ENCODE peak calls at places on chromosomes 1 and 21, in four cellular contexts. H is lung, O is Caco-2, D is Peyer's patch. F is an unnamed sample.

GRCh38 chr1:32733573-32734321 is 31.2 kb upstream of the SYNC start:
- DNase-seq in O (no peak), H (no peak), D (no peak), F (no peak)

GRCh38 chr1:183218981-183219621 is 33.0 kb downstream of the LAMC2 start:
- DNase-seq in H (peak), D (no peak), O (no peak), F (peak)

GRCh38 chr1:163035791-163036249 is 33.3 kb upstream of the RGS4 start:
- DNase-seq in D (no peak), H (no peak), O (no peak), F (no peak)

GRCh38 chr1:208185801-208186201 is 58.4 kb downstream of the PLXNA2 start:
- DNase-seq in D (no peak), H (no peak), O (no peak), F (no peak)

GRCh38 chr1:27007909-27008582 is 4.6 kb downstream of the TENT5B start:
- DNase-seq in D (no peak), O (peak), H (peak), F (no peak)

GRCh38 chr1:95532335-95532734 is 298.3 kb downstream of the RWDD3 start:
- DNase-seq in D (no peak), O (peak), H (no peak), F (no peak)

GRCh38 chr1:234396871-234397270 is 23.6 kb downstream of the COA6 start:
- DNase-seq in D (no peak), H (no peak), O (no peak), F (no peak)

GRCh38 chr1:19363526-19364152 is 51.5 kb downstream of the SLC66A1 start:
- DNase-seq in D (peak), H (no peak), O (no peak), F (no peak)

GRCh38 chr1:211335507-211336157 is 9.0 kb downstream of the TRAF5 start:
- DNase-seq in H (no peak), O (no peak), D (peak), F (no peak)

GRCh38 chr21:40253112-40253511 is 385.9 kb downstream of the PCP4 start:
- DNase-seq in D (no peak), O (no peak), H (no peak), F (no peak)

GRCh38 chr1:207910678-207911354 is at the start of gene CD34:
- DNase-seq in H (no peak), O (no peak), D (no peak), F (peak)

GRCh38 chr1:81836007-81836626 is 35.4 kb downstream of the ADGRL2 start:
- DNase-seq in O (no peak), D (no peak), H (no peak), F (no peak)

DNA sequence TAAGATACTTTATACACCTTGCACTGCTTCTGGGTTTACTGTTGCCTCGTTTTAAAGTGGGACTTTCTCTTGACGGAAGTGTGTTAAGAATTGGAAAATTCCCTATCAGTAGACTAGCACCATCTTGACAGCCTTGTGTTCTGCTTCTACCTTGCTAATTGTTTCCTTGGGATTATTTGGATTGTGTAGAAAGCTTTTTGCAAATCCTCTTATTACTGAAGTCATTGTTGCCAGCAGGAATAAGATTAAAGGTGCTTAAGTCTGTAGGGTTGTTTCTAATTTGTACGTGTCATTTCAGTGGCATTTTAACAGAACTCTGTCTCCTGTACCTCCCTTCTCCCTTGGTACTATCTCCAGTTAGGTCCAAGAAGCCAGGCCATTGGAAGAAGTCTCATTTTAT is 107.6 kb downstream of the POU2F1 start:
- DNase-seq in H (no peak), D (no peak), O (no peak), F (no peak)
- H3K4me3 ChIP-seq in H (no peak), D (no peak), O (no peak), F (no peak)

DNA sequence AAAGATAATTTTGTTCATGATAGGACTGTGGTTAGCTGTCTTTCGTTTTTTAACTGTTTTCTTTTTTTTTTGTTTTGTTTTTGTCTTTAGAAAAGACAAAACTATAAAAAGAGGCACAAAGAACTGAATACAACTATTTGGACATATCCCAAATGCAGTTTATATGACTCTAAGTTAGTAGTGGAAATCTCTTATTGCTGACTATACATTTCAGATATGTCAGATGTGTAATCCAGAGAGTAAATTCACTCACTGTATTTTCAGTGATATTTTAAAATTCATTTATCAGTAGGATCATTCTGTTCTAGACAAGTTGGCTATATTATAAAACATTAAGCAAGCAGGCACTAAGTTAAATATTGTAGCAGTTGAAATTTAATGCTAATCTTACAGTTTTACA is 5.7 kb downstream of the RAP1A start:
- DNase-seq in O (no peak), D (no peak), H (no peak), F (no peak)
- H3K4me3 ChIP-seq in O (no peak), D (no peak), H (no peak), F (no peak)

DNA sequence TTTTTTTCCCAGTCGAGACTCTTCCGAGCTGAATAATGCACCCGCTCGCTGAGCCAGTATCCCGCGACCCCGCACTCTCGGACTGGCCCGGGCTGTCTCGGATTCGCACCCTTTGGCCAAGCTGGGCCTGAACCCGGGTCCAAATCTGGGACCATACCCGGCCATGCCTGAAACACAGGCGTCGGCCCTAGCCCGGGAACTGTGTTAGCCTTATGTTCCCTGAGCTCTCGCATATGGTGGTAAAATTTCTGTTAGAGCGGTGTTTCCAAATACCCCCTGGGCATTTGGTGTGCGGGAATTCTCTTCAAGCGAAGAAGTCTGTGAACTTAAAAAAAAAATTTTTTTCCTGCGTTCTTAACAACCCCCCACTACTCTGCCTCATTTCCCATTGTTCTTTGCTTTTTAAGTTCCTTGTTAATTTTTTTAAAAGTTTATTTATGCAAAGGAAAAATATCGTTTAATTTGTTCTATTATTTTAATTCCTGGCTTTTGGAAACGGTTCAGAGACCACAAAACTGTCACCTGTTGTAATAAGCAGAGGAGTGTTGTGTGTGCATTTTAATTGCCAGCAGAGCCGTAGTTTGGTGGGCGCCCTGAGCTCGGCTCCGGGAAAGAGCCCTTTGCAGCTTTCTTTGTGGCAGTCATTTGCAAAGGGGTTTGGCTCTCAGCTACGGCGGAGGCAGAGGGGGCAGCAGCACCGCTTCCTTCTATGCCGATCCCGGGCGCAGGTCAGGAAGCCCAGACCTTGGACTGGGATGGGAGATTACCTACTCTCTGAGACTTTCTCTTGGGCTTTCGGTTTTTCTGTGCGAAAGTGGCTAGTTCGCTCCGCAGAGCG is 3.3 kb downstream of the RNF220 start:
- DNase-seq in H (no peak), O (peak), D (no peak), F (no peak)
- H3K4me3 ChIP-seq in H (no peak), O (no peak), D (no peak), F (no peak)

GRCh38 chr1:43705982-43706597 is 1.2 kb upstream of the ST3GAL3 start:
- DNase-seq in H (no peak), D (no peak), O (peak), F (no peak)
- H3K4me3 ChIP-seq in H (no peak), D (no peak), O (peak), F (peak)

GRCh38 chr1:84619383-84620093 is 45.3 kb upstream of the CTBS start:
- DNase-seq in H (no peak), O (no peak), D (no peak), F (no peak)

GRCh38 chr1:84621553-84621952 is 47.3 kb upstream of the CTBS start:
- DNase-seq in O (no peak), H (no peak), D (no peak), F (no peak)

GRCh38 chr1:84617349-84617748 is 43.1 kb upstream of the CTBS start:
- DNase-seq in O (no peak), D (no peak), H (no peak), F (no peak)

GRCh38 chr1:84624876-84625275 is 50.6 kb upstream of the CTBS start:
- DNase-seq in O (no peak), H (peak), D (no peak), F (no peak)

GRCh38 chr1:84620720-84621313 is 46.6 kb upstream of the CTBS start:
- DNase-seq in D (peak), O (peak), H (peak), F (no peak)
- H3K4me3 ChIP-seq in D (peak), O (peak), H (peak), F (peak)

GRCh38 chr1:110243146-110243545 is 33.0 kb downstream of the KCNC4 start:
- DNase-seq in D (no peak), H (no peak), O (no peak), F (no peak)

GRCh38 chr1:110241516-110241915 is 31.4 kb downstream of the KCNC4 start:
- DNase-seq in H (no peak), O (no peak), D (no peak), F (no peak)

GRCh38 chr1:110242062-110242461 is 31.9 kb downstream of the KCNC4 start:
- DNase-seq in D (no peak), O (no peak), H (no peak), F (no peak)

GRCh38 chr1:110243581-110243980 is 33.5 kb downstream of the KCNC4 start:
- DNase-seq in H (no peak), O (no peak), D (no peak), F (no peak)

GRCh38 chr1:110242731-110243130 is 32.6 kb downstream of the KCNC4 start:
- DNase-seq in H (no peak), D (no peak), O (no peak), F (no peak)
- H3K4me3 ChIP-seq in H (no peak), D (no peak), O (no peak), F (no peak)

GRCh38 chr21:42612390-42612789 is 41.0 kb upstream of the PDE9A start:
- DNase-seq in O (no peak), D (no peak), H (no peak), F (no peak)

GRCh38 chr21:42615924-42616323 is 37.5 kb upstream of the PDE9A start:
- DNase-seq in O (no peak), D (no peak), H (no peak), F (no peak)

GRCh38 chr21:42613756-42614155 is 39.7 kb upstream of the PDE9A start:
- DNase-seq in O (no peak), D (peak), H (no peak), F (no peak)

GRCh38 chr21:42614811-42615342 is 38.5 kb upstream of the PDE9A start:
- DNase-seq in H (peak), O (peak), D (peak), F (no peak)

GRCh38 chr21:42614391-42614790 is 39.0 kb upstream of the PDE9A start:
- DNase-seq in H (no peak), O (no peak), D (peak), F (no peak)
- H3K4me3 ChIP-seq in H (no peak), O (no peak), D (no peak), F (no peak)

DNA sequence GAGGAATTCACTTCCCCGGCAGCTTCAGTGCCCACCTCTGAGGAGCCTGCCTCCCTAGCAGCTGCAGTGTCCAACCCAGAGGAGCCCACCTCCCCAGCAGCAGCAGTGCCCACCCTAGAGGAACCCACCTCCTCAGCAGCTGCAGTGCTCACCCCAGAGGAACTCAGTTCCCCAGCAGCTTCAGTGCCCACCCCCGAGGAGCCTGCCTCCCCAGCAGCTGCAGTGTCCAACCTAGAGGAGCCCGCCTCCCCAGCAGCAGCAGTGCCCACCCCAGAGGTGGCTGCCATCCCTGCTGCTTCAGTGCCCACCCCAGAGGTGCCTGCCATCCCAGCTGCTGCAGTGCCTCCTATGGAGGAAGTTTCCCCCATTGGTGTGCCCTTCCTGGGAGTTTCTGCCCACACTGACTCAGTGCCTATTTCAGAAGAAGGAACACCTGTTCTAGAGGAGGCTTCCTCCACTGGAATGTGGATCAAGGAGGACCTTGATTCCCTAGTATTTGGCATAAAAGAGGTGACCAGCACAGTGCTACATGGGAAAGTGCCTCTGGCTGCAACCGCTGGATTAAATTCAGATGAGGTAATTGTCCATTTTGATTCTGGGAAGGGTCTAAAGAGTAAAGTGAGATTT is 77.4 kb upstream of the BMP8A start:
- DNase-seq in D (no peak), O (no peak), H (no peak), F (no peak)
- H3K4me3 ChIP-seq in D (no peak), O (no peak), H (no peak), F (peak)